ENCODE peak calls at places on chromosomes 3 and 15, in four cellular contexts. One of them, this sample, is unnamed.

GRCh38 chr3:124520970-124521369 is 209.3 kb upstream of the UMPS start:
- DNase-seq in CD8-positive, alpha-beta memory T cell: no peak
- DNase-seq in tibial artery: no peak
- DNase-seq in dorsolateral prefrontal cortex: no peak
- DNase-seq in this sample: no peak

GRCh38 chr3:87436781-87437543 is 160.6 kb upstream of the POU1F1 start:
- DNase-seq in tibial artery: no peak
- DNase-seq in dorsolateral prefrontal cortex: no peak
- DNase-seq in CD8-positive, alpha-beta memory T cell: no peak
- DNase-seq in this sample: no peak

GRCh38 chr15:43509002-43509922 is 8.1 kb upstream of the MAP1A start:
- DNase-seq in CD8-positive, alpha-beta memory T cell: no peak
- DNase-seq in dorsolateral prefrontal cortex: no peak
- DNase-seq in tibial artery: peak; percentile 68
- DNase-seq in this sample: no peak

GRCh38 chr3:48151058-48151806 is 37.0 kb downstream of the CDC25A start:
- DNase-seq in CD8-positive, alpha-beta memory T cell: peak; percentile 30
- DNase-seq in tibial artery: peak; percentile 84
- DNase-seq in dorsolateral prefrontal cortex: peak; percentile 84
- DNase-seq in this sample: peak; percentile 58

GRCh38 chr3:85808750-85809149 is 850.0 kb downstream of the CADM2 start:
- DNase-seq in CD8-positive, alpha-beta memory T cell: no peak
- DNase-seq in dorsolateral prefrontal cortex: no peak
- DNase-seq in tibial artery: no peak
- DNase-seq in this sample: no peak

GRCh38 chr3:179348325-179349013 is 960 bp downstream of the MFN1 start:
- DNase-seq in dorsolateral prefrontal cortex: no peak
- DNase-seq in tibial artery: no peak
- DNase-seq in CD8-positive, alpha-beta memory T cell: no peak
- DNase-seq in this sample: no peak

GRCh38 chr3:242986-243706 is 46.6 kb downstream of the CHL1 start:
- DNase-seq in CD8-positive, alpha-beta memory T cell: no peak
- DNase-seq in dorsolateral prefrontal cortex: no peak
- DNase-seq in tibial artery: no peak
- DNase-seq in this sample: no peak

GRCh38 chr15:49712846-49713450 is 92.1 kb downstream of the DTWD1 start:
- DNase-seq in CD8-positive, alpha-beta memory T cell: no peak
- DNase-seq in dorsolateral prefrontal cortex: no peak
- DNase-seq in tibial artery: no peak
- DNase-seq in this sample: no peak

GRCh38 chr3:56136514-56136913 is 331.8 kb downstream of the ERC2 start:
- DNase-seq in tibial artery: no peak
- DNase-seq in CD8-positive, alpha-beta memory T cell: no peak
- DNase-seq in dorsolateral prefrontal cortex: no peak
- DNase-seq in this sample: no peak

GRCh38 chr3:145899229-145899628 is 261.8 kb downstream of the PLOD2 start:
- DNase-seq in dorsolateral prefrontal cortex: no peak
- DNase-seq in CD8-positive, alpha-beta memory T cell: no peak
- DNase-seq in tibial artery: no peak
- DNase-seq in this sample: no peak

GRCh38 chr15:63178034-63178433 is 11.4 kb upstream of the RAB8B start:
- DNase-seq in tibial artery: no peak
- DNase-seq in CD8-positive, alpha-beta memory T cell: no peak
- DNase-seq in dorsolateral prefrontal cortex: no peak
- DNase-seq in this sample: no peak

GRCh38 chr3:141114816-141115458 is 63.8 kb downstream of the SPSB4 start:
- DNase-seq in CD8-positive, alpha-beta memory T cell: no peak
- DNase-seq in dorsolateral prefrontal cortex: no peak
- DNase-seq in tibial artery: no peak
- DNase-seq in this sample: no peak

GRCh38 chr15:101570238-101570637 is 80.7 kb upstream of the PCSK6 start:
- DNase-seq in tibial artery: no peak
- DNase-seq in CD8-positive, alpha-beta memory T cell: no peak
- DNase-seq in dorsolateral prefrontal cortex: no peak
- DNase-seq in this sample: no peak

GRCh38 chr3:195056506-195056905 is 214.5 kb downstream of the XXYLT1 start:
- DNase-seq in tibial artery: no peak
- DNase-seq in dorsolateral prefrontal cortex: peak; percentile 12
- DNase-seq in CD8-positive, alpha-beta memory T cell: no peak
- DNase-seq in this sample: no peak

GRCh38 chr15:100733786-100734185 is 131.4 kb downstream of the ASB7 start:
- DNase-seq in CD8-positive, alpha-beta memory T cell: no peak
- DNase-seq in tibial artery: no peak
- DNase-seq in dorsolateral prefrontal cortex: no peak
- DNase-seq in this sample: no peak

GRCh38 chr15:23395030-23395692 is 40.6 kb downstream of the GOLGA8S start:
- DNase-seq in tibial artery: no peak
- DNase-seq in CD8-positive, alpha-beta memory T cell: no peak
- DNase-seq in dorsolateral prefrontal cortex: no peak
- DNase-seq in this sample: no peak

GRCh38 chr3:75978686-75979085 is 193.3 kb upstream of the ZNF717 start:
- DNase-seq in tibial artery: no peak
- DNase-seq in CD8-positive, alpha-beta memory T cell: no peak
- DNase-seq in dorsolateral prefrontal cortex: no peak
- DNase-seq in this sample: no peak

GRCh38 chr3:38137615-38138346 is 680 bp upstream of the MYD88 start:
- DNase-seq in CD8-positive, alpha-beta memory T cell: peak; percentile 40
- DNase-seq in tibial artery: peak; percentile 71
- DNase-seq in dorsolateral prefrontal cortex: peak; percentile 50
- DNase-seq in this sample: peak; percentile 49

GRCh38 chr3:62805578-62805977 is 69.6 kb downstream of the CADPS start:
- DNase-seq in CD8-positive, alpha-beta memory T cell: no peak
- DNase-seq in dorsolateral prefrontal cortex: no peak
- DNase-seq in tibial artery: no peak
- DNase-seq in this sample: no peak

GRCh38 chr15:57537072-57537471 is 54.6 kb upstream of the MYZAP start:
- DNase-seq in CD8-positive, alpha-beta memory T cell: no peak
- DNase-seq in dorsolateral prefrontal cortex: peak; percentile 67
- DNase-seq in tibial artery: peak; percentile 91
- DNase-seq in this sample: no peak

GRCh38 chr3:195580733-195581443 is 2.9 kb downstream of the APOD start:
- DNase-seq in CD8-positive, alpha-beta memory T cell: no peak
- DNase-seq in tibial artery: no peak
- DNase-seq in dorsolateral prefrontal cortex: peak; percentile 42
- DNase-seq in this sample: no peak

GRCh38 chr3:11050666-11051323 is 58.2 kb downstream of the SLC6A1 start:
- DNase-seq in tibial artery: no peak
- DNase-seq in dorsolateral prefrontal cortex: no peak
- DNase-seq in CD8-positive, alpha-beta memory T cell: no peak
- DNase-seq in this sample: no peak

GRCh38 chr15:74490339-74490689 is 29.4 kb upstream of the UBL7 start:
- DNase-seq in dorsolateral prefrontal cortex: no peak
- DNase-seq in tibial artery: no peak
- DNase-seq in CD8-positive, alpha-beta memory T cell: no peak
- DNase-seq in this sample: no peak
- H3K27ac ChIP-seq in dorsolateral prefrontal cortex: no peak overlapping the region
- H3K27ac ChIP-seq in tibial artery: no peak overlapping the region
- H3K27ac ChIP-seq in CD8-positive, alpha-beta memory T cell: no peak overlapping the region
- H3K27ac ChIP-seq in this sample: no peak overlapping the region

DNA sequence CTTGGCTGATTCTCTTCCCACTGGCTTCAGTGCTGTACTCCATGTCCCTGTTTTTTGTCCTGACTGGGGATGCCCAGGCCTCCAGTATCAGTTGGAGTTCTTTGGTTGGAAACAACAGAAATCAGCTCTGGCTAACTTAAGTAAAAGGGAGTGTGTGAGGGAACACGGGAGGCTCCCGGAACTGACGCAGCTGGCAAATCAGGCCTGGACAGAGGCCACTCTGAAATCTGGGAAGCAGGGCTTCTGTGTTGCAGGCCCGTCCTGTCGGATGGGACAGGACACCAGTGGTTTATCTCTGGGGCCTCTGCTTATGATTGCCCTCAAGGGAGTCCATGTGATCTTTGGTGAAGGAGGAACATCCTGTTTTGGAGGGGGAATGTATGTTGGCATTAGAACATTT is 124.3 kb downstream of the CHCHD6 start:
- DNase-seq in CD8-positive, alpha-beta memory T cell: no peak
- DNase-seq in dorsolateral prefrontal cortex: no peak
- DNase-seq in tibial artery: peak; percentile 77
- DNase-seq in this sample: no peak
- H3K27ac ChIP-seq in CD8-positive, alpha-beta memory T cell: no peak overlapping the region
- H3K27ac ChIP-seq in dorsolateral prefrontal cortex: no peak overlapping the region
- H3K27ac ChIP-seq in tibial artery: no peak overlapping the region
- H3K27ac ChIP-seq in this sample: peak overlapping the region; percentile 5

GRCh38 chr15:72155021-72155621 is 36.9 kb downstream of the SENP8 start:
- DNase-seq in tibial artery: peak; percentile 84
- DNase-seq in CD8-positive, alpha-beta memory T cell: no peak
- DNase-seq in dorsolateral prefrontal cortex: peak; percentile 78
- DNase-seq in this sample: no peak
- H3K27ac ChIP-seq in tibial artery: peak overlapping the region; percentile 49
- H3K27ac ChIP-seq in CD8-positive, alpha-beta memory T cell: no peak overlapping the region
- H3K27ac ChIP-seq in dorsolateral prefrontal cortex: peak overlapping the region; percentile 53
- H3K27ac ChIP-seq in this sample: no peak overlapping the region

DNA sequence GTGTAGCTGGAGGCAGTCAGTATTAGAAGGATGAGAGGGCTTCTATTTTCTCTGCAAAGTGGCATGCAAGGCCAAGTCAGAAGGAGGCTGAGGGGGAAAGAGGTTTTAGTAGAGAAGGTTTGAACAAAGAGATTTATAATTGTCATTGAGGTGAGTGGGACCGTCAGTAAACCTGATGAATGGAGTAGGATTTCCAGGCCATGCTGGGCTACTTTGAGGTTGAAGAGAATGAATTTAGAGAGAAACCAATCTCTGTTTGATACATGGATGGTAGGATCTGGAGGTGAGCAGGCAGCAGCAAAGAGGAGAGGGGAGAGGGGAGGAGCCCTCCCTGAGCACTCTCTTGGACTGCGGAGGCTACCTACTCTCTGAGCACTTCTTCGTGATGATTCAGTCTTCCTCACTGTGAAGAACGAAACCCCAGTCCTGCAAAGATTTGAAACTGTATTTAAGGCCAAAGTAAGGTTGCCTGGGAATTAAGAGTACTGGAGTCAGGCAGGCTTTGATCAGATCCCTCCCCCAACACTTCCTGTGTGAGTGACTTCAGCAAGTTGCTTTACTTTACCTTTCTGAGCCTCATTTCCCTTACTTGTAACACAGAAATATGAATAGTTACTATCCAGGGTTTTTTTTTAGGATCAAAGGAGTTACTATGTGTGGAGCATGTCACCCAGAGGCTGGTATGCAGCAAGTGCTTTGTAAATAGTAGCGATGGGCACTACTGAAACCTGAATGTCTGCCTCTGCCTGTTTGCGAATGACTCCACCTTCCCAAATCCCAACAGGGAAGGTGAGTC is 75.8 kb downstream of the RPL39L start:
- DNase-seq in tibial artery: no peak
- DNase-seq in CD8-positive, alpha-beta memory T cell: peak; percentile 30
- DNase-seq in dorsolateral prefrontal cortex: no peak
- DNase-seq in this sample: no peak
- H3K27ac ChIP-seq in tibial artery: no peak overlapping the region
- H3K27ac ChIP-seq in CD8-positive, alpha-beta memory T cell: no peak overlapping the region
- H3K27ac ChIP-seq in dorsolateral prefrontal cortex: no peak overlapping the region
- H3K27ac ChIP-seq in this sample: no peak overlapping the region